ENCODE peak calls at places on chromosomes 13 and 19, in nine cellular contexts. T is ovary, H is adrenal gland, W is transverse colon, L is IMR-90, Z is A549, E is right lobe of liver, C is HCT116, N is suprapubic skin. Q is an unnamed sample. For H3K4me1, the result is how much of the 10 kb centered on the place peaks cover.

GRCh38 chr19:372306-372890 is 27.8 kb upstream of the MIER2 start:
- DNase-seq in T (peak), H (no peak), W (no peak), L (peak), Z (no peak), E (no peak), C (no peak), N (no peak), Q (peak)

GRCh38 chr13:59099182-59099950 is 1064.4 kb downstream of the DIAPH3 start:
- DNase-seq in T (no peak), H (no peak), W (no peak), L (peak), Z (no peak), E (no peak), C (no peak), N (no peak), Q (no peak)

GRCh38 chr13:31639443-31640163 is 99.7 kb upstream of the RXFP2 start:
- DNase-seq in T (no peak), H (no peak), W (no peak), L (peak), Z (no peak), E (no peak), C (no peak), N (no peak), Q (no peak)

GRCh38 chr19:46198756-46199155 is 30.8 kb upstream of the IGFL1 start:
- DNase-seq in T (no peak), H (peak), W (no peak), L (no peak), Z (no peak), E (no peak), C (no peak), N (no peak), Q (no peak)

GRCh38 chr19:44072543-44073401 is 813 bp downstream of the ZNF284 start:
- DNase-seq in T (no peak), H (no peak), W (no peak), L (no peak), Z (peak), E (no peak), C (no peak), N (no peak), Q (no peak)

GRCh38 chr19:54011507-54012211 is 20.2 kb downstream of the CACNG6 start:
- DNase-seq in T (no peak), H (no peak), W (no peak), L (no peak), Z (no peak), E (no peak), C (no peak), N (no peak), Q (no peak)

GRCh38 chr19:7833225-7834156 is 3.5 kb downstream of the EVI5L start:
- DNase-seq in T (no peak), H (peak), W (peak), L (peak), Z (no peak), E (no peak), C (peak), N (peak), Q (peak)

GRCh38 chr13:80979035-80979641 is 638.2 kb upstream of the SPRY2 start:
- DNase-seq in T (no peak), H (peak), W (peak), L (peak), Z (peak), E (no peak), C (peak), N (no peak), Q (peak)

GRCh38 chr19:28815257-28815656 is 397.7 kb downstream of the UQCRFS1 start:
- DNase-seq in T (no peak), H (no peak), W (no peak), L (no peak), Z (no peak), E (no peak), C (no peak), N (no peak), Q (no peak)

GRCh38 chr13:97274782-97275252 is 52.7 kb downstream of the MBNL2 start:
- DNase-seq in T (no peak), H (no peak), W (no peak), L (peak), Z (no peak), E (no peak), C (no peak), N (no peak), Q (no peak)

GRCh38 chr13:51330741-51331140 is 8.8 kb upstream of the SERPINE3 start:
- DNase-seq in T (no peak), H (no peak), W (no peak), L (no peak), Z (no peak), E (no peak), C (no peak), N (no peak), Q (no peak)

GRCh38 chr19:51511353-51511752 is 9.8 kb upstream of the SIGLEC12 start:
- DNase-seq in T (no peak), H (no peak), W (no peak), L (no peak), Z (no peak), E (no peak), C (peak), N (no peak), Q (no peak)

GRCh38 chr13:99031725-99032298 is 53.9 kb upstream of the DOCK9 start:
- DNase-seq in T (no peak), H (no peak), W (no peak), L (no peak), Z (no peak), E (no peak), C (no peak), N (no peak), Q (no peak)

GRCh38 chr19:41563847-41564514 is 12.0 kb upstream of the CEACAM21 start:
- DNase-seq in T (no peak), H (no peak), W (no peak), L (no peak), Z (no peak), E (no peak), C (no peak), N (no peak), Q (no peak)

GRCh38 chr19:45746866-45747265 is 13.6 kb downstream of the MEIOSIN start:
- DNase-seq in T (no peak), H (no peak), W (no peak), L (no peak), Z (no peak), E (no peak), C (no peak), N (no peak), Q (no peak)

GRCh38 chr19:7137120-7137519 is 67.6 kb downstream of the ZNF557 start:
- DNase-seq in T (no peak), H (no peak), W (no peak), L (no peak), Z (no peak), E (no peak), C (no peak), N (no peak), Q (no peak)

GRCh38 chr13:57633141-57633949 is 1.8 kb downstream of the PCDH17 start:
- DNase-seq in T (no peak), H (no peak), W (peak), L (no peak), Z (no peak), E (peak), C (no peak), N (peak), Q (peak)

GRCh38 chr19:27672309-27673047 is 1540.5 kb downstream of the UQCRFS1 start:
- DNase-seq in T (no peak), H (no peak), W (no peak), L (no peak), Z (no peak), E (no peak), C (no peak), N (peak), Q (peak)

GRCh38 chr19:289651-290538 is 1.3 kb downstream of the PLPP2 start:
- DNase-seq in T (no peak), H (peak), W (peak), L (peak), Z (peak), E (peak), C (peak), N (no peak), Q (no peak)

GRCh38 chr13:72198967-72199601 is 332.1 kb upstream of the DACH1 start:
- DNase-seq in T (no peak), H (no peak), W (no peak), L (no peak), Z (no peak), E (no peak), C (no peak), N (no peak), Q (no peak)

GRCh38 chr13:112252744-112253590 is 123.2 kb upstream of the SPACA7 start:
- DNase-seq in T (no peak), H (no peak), W (no peak), L (no peak), Z (no peak), E (no peak), C (no peak), N (no peak), Q (no peak)

GRCh38 chr19:30393046-30393445 is 20.9 kb downstream of the ZNF536 start:
- DNase-seq in T (no peak), H (no peak), W (no peak), L (no peak), Z (no peak), E (no peak), C (no peak), N (no peak), Q (no peak)

GRCh38 chr13:40605573-40605972 is 60.9 kb downstream of the FOXO1 start:
- DNase-seq in T (no peak), H (no peak), W (no peak), L (no peak), Z (no peak), E (no peak), C (no peak), N (no peak), Q (no peak)

GRCh38 chr19:5142725-5143097 is 173.8 kb downstream of the KDM4B start:
- DNase-seq in T (no peak), H (no peak), W (no peak), L (no peak), Z (no peak), E (no peak), C (no peak), N (no peak), Q (no peak)

GRCh38 chr13:43698743-43699142 is 88.0 kb downstream of the ENOX1 start:
- DNase-seq in T (no peak), H (no peak), W (no peak), L (peak), Z (no peak), E (no peak), C (no peak), N (no peak), Q (no peak)

GRCh38 chr13:102091231-102091630 is 310.6 kb downstream of the FGF14 start:
- DNase-seq in T (no peak), H (no peak), W (no peak), L (no peak), Z (no peak), E (no peak), C (peak), N (no peak), Q (no peak)

GRCh38 chr19:6616011-6616410 is 25.1 kb upstream of the CD70 start:
- DNase-seq in T (no peak), H (no peak), W (no peak), L (no peak), Z (no peak), E (no peak), C (no peak), N (no peak), Q (no peak)

DNA sequence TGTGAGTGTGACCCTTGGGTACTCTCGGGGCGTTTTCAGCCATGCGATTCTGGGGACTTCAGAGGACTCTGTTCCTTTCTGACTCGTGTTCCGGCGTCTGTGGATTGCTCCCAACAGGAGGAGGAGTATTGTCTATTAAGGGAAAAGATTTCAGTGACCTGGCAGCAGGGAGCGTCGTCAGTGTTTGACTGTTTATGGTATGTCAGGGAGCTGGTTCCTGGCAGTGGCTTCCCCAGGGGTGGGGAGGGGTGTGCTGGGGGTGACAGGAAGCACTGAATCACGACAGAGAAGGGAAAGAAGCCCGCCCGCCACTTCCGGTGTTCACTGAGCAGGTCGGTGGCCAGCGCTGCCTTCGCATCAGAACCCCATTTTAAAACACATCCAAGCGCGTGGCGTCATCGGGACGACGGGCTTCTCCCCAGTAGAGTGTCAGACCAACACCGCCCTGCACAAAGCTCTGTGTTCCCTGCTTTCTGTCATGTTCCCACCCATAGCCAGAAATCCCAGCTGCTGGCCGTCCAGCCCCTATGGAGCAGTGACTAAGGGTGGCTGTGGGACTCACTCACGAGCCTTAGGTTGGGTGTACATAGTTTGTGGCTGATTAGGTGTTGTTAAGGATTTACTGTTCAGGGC is 33.8 kb downstream of the COL4A2 start:
- DNase-seq in T (peak), H (peak), W (peak), L (peak), Z (no peak), E (peak), C (no peak), N (peak), Q (peak)
- H3K4me1 ChIP-seq in T (under half), H (under half), W (under half), L (half or more), Z (under half), E (under half), C (under half), N (half or more), Q (half or more)

GRCh38 chr13:88674841-88675240 is 1003.7 kb downstream of the SLITRK5 start:
- DNase-seq in T (no peak), H (no peak), W (no peak), L (no peak), Z (no peak), E (no peak), C (no peak), N (no peak), Q (no peak)
- TF ChIP-seq POLR2A in T (no peak), H (no peak), W (no peak), L (no peak), Z (no peak), E (no peak), C (no peak), N (no peak), Q (no peak)

GRCh38 chr19:55643733-55644116 is 276 bp downstream of the ZNF581 start:
- DNase-seq in T (no peak), H (no peak), W (no peak), L (no peak), Z (no peak), E (no peak), C (no peak), N (no peak), Q (no peak)
- H3K4me1 ChIP-seq in T (under half), H (under half), W (under half), L (under half), Z (under half), E (under half), C (under half), N (half or more), Q (half or more)

GRCh38 chr13:28129911-28130693 is 8.2 kb upstream of the PAN3 start:
- DNase-seq in T (no peak), H (no peak), W (no peak), L (peak), Z (no peak), E (no peak), C (no peak), N (no peak), Q (no peak)
- TF ChIP-seq POLR2A in T (no peak), H (no peak), W (no peak), L (no peak), Z (no peak), E (no peak), C (no peak), N (no peak), Q (no peak)

DNA sequence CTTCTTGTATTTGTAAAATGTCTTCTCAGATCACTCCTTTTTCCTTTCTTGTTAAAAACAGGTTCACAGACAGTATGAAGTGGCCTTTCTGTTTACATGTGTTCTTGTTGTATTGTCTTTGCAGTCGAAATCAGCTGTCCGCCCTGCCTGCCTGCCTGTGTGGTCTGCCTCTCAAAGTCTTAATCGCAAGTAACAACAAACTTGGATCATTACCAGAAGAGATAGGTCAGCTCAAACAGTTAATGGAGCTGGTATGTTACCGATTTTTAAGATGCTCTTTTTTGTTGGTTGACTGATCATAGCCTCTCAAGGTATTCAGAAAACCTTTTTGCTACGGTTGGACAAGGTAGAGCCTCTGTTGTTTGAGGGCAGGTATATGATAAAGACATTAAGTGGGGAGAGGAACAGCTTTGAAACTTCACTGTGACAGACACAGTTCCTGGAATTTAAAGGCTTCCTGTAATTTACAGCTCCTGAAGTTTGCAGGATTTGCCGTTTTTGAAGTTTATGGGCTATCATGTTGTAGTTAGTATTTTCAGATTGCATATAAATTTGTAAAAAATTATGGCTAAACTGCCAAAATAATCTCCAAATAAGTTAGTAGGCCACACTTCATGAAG is 116.0 kb downstream of the LRCH1 start:
- DNase-seq in T (no peak), H (no peak), W (no peak), L (no peak), Z (no peak), E (no peak), C (no peak), N (no peak), Q (no peak)
- H3K4me1 ChIP-seq in T (under half), H (under half), W (under half), L (under half), Z (under half), E (under half), C (under half), N (under half), Q (half or more)

DNA sequence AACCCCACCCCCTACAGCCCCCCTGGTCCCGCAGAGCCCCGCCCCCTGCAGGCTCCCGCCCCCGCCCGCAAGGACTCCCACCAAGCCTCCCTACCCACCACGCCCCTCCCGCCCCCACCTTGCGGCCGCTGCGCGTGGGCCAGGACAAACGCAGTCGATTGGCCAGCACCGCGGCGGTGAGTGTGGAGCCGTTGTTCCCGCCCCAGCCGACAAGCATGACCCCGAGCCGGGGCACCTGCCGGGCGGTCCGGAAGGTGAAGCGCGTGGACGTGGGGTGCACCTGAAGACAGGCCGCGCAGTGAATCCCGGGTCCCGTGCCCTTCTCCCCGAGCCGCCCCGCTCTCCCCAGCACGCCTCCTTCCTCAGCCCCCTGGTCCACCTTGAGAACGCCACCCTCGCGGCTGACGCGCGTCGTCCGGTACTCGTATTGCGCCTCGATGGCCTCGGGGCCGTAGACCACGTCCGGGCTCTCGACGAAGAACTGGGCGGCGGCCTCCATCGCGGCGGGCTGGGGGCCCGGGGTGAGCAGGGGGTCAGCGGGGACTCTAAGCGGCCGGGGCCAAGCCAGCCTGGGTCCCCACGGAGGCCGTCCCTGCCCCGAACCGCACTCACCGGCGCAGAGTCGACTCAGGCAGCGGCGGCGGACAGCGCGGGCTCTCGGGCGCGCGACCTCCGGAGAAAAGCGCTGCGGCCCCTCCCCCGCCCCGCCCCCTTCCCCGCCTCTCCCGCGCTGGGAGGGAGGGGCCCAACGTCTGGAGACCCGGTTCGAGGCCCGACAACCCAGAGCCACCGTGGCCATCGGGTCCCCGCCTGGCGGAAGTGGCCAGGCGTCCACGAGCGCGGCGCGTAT is at the start of gene ISYNA1:
- DNase-seq in T (peak), H (peak), W (peak), L (peak), Z (no peak), E (no peak), C (no peak), N (no peak), Q (no peak)
- TF ChIP-seq POLR2A in T (no peak), H (peak), W (no peak), L (no peak), Z (peak), E (no peak), C (peak), N (no peak), Q (no peak)

DNA sequence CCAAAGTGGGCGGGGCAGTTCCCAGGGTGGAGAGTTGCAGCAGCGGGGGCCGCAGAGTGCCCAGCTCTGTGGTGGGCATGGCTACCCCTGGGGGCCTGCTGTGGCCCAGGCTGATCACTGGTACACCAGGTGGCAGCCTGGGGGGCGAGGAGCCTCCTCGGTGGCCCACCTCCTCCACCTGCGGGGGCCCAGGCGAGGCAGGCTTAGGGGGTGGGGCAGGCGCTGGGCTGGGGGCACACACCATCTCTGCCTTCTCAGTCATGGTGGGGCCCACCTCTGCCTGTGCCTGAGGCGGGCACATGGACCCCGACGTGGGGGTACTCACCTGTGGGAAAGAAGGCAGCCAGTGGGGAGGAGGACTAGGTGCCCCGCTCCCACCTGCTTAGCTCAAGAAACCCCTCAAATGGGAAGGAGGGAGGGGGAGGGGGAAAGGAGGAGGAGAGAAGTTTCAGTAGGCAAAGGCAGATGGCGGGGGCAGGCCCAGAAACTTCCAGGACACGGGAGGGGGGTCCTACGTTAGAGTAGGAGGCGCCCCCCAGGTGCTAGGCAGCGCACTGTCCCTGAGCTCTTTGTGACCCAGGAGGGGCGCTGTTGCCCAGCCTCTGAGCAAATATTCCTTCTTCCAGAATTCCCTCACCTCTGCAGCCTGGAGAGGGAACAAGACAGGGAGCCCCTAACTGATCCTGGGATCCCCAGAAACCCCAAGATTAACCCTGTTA is 1.6 kb downstream of the LYL1 start:
- DNase-seq in T (peak), H (no peak), W (no peak), L (no peak), Z (no peak), E (no peak), C (no peak), N (no peak), Q (no peak)
- H3K4me1 ChIP-seq in T (under half), H (under half), W (under half), L (under half), Z (under half), E (under half), C (under half), N (half or more), Q (half or more)